ENCODE peak calls at places on chromosomes 7 and 10, in five cellular contexts. P is uterus, Y is lower leg skin, N is tibial nerve, X is A549. J is an unnamed sample.

GRCh38 chr10:129193148-129193547 is 273.9 kb upstream of the MGMT start:
- DNase-seq in X (no peak), Y (no peak), N (peak), P (no peak), J (no peak)

GRCh38 chr10:95588025-95588424 is 26.9 kb upstream of the SORBS1 start:
- DNase-seq in X (no peak), Y (no peak), N (no peak), P (no peak), J (no peak)

GRCh38 chr10:125066704-125067447 is 93.5 kb downstream of the CTBP2 start:
- DNase-seq in Y (no peak), X (no peak), P (no peak), N (no peak), J (no peak)

GRCh38 chr10:3766046-3766761 is 18.8 kb downstream of the KLF6 start:
- DNase-seq in X (no peak), N (no peak), Y (peak), P (peak), J (no peak)

GRCh38 chr7:2939193-2939885 is 95.2 kb upstream of the GNA12 start:
- DNase-seq in X (no peak), Y (peak), P (no peak), N (no peak), J (no peak)

GRCh38 chr7:49927581-49927980 is 154.1 kb downstream of the VWC2 start:
- DNase-seq in Y (no peak), N (no peak), P (no peak), X (no peak), J (no peak)

GRCh38 chr10:5547934-5548660 is 23.3 kb downstream of the CALML3 start:
- DNase-seq in Y (peak), N (no peak), P (no peak), X (peak), J (no peak)

GRCh38 chr7:45718464-45719330 is 144.5 kb downstream of the ADCY1 start:
- DNase-seq in N (peak), P (no peak), Y (no peak), X (no peak), J (no peak)

GRCh38 chr10:48266528-48266927 is 8.0 kb downstream of the FRMPD2 start:
- DNase-seq in N (no peak), Y (peak), P (no peak), X (no peak), J (no peak)

GRCh38 chr7:85593355-85593754 is 406.5 kb upstream of the SEMA3D start:
- DNase-seq in P (no peak), Y (no peak), X (no peak), N (no peak), J (no peak)

GRCh38 chr10:70858759-70859158 is 29.6 kb downstream of the PCBD1 start:
- DNase-seq in Y (no peak), X (no peak), P (no peak), N (no peak), J (no peak)

GRCh38 chr10:35347088-35347487 is 10.8 kb downstream of the CCNY start:
- DNase-seq in P (no peak), N (no peak), Y (no peak), X (no peak), J (no peak)

GRCh38 chr7:3356173-3356572 is 55.1 kb downstream of the SDK1 start:
- DNase-seq in P (no peak), Y (no peak), X (no peak), N (no peak), J (no peak)

GRCh38 chr7:128450409-128450808 is 5.3 kb upstream of the HILPDA start:
- DNase-seq in P (no peak), Y (no peak), X (no peak), N (no peak), J (no peak)

GRCh38 chr7:144941127-144941526 is 105.3 kb upstream of the TPK1 start:
- DNase-seq in Y (no peak), N (no peak), X (no peak), P (no peak), J (no peak)

GRCh38 chr7:135911091-135911490 is 66.1 kb downstream of the MTPN start:
- DNase-seq in N (no peak), P (peak), X (no peak), Y (no peak), J (no peak)

GRCh38 chr10:126533644-126534043 is 136.8 kb downstream of the C10orf90 start:
- DNase-seq in X (no peak), P (no peak), Y (no peak), N (no peak), J (no peak)

GRCh38 chr7:7704867-7705266 is 13.5 kb downstream of the RPA3 start:
- DNase-seq in X (no peak), N (no peak), Y (no peak), P (no peak), J (no peak)

GRCh38 chr10:15856328-15857000 is 3.8 kb downstream of the MINDY3 start:
- DNase-seq in Y (no peak), N (no peak), X (no peak), P (no peak), J (no peak)

GRCh38 chr7:20114463-20114862 is 102.7 kb downstream of the MACC1 start:
- DNase-seq in N (no peak), P (no peak), X (peak), Y (no peak), J (no peak)

GRCh38 chr7:50379082-50379481 is 71.1 kb downstream of the FIGNL1 start:
- DNase-seq in X (no peak), P (no peak), N (no peak), Y (no peak), J (no peak)

GRCh38 chr7:122166708-122167107 is 22.7 kb upstream of the AASS start:
- DNase-seq in X (no peak), N (no peak), Y (no peak), P (no peak), J (peak)

GRCh38 chr7:117810642-117811512 is 62.4 kb downstream of the CTTNBP2 start:
- DNase-seq in Y (no peak), P (no peak), X (no peak), N (no peak), J (no peak)

GRCh38 chr10:79149662-79150443 is 81.1 kb downstream of the ZMIZ1 start:
- DNase-seq in X (peak), P (peak), N (peak), Y (peak), J (peak)
- TF ChIP-seq POLR2A in X (peak), P (no peak), N (no peak), Y (no peak), J (peak)

DNA sequence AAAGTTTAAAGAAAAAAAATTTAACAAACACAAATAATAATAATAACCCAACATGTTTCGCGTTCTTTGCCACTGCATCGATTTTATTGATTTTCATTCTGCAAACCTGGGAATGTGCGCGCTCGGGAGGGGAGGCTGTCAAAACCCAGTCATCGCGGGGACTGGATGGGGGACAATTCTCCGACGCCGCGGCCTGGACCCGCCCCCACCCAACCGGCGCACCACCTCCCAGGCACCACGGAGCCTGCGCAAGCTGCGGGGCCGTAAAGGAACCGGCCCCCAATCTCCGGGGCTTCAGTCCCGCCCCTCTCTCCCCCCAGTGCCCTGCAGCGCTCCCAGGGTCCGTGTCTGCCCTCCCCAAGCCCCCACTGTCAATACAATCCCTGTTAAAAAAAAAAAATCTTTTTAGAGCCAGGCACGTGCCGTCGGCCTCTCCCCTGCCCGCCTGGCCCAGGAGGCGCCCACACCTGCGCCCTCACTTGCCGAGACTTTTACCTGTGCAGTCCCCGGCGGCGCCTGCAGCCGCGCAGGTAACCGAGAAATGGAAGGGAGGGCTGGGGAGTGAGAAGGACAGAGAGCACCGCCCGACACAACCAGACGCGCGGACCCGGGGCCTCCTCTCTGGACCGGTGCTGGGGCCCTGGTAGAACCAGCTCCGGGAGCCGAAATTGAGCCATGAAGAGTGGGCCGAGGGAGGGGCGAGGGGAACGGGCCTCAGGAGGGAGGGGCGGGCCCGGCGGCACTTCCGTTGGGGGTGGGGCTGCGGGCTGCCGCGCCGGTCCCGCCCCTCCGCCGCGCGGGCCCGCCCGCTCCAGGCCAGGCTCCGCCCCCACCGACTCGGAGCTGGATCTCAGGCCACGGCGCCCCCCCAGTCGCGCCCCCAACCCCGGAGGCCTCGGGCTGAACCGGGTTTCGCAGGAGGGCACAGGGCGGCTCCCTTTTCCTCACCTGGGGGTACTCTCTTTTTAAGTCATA is 7.6 kb upstream of the ZNF503 start:
- DNase-seq in Y (peak), N (peak), P (peak), X (peak), J (peak)
- TF ChIP-seq POLR2A in Y (no peak), N (no peak), P (peak), X (no peak), J (peak)

GRCh38 chr7:99679400-99680191 is at the start of gene CYP3A5:
- DNase-seq in N (no peak), X (peak), P (peak), Y (no peak), J (peak)
- TF ChIP-seq POLR2A in N (no peak), X (peak), P (no peak), Y (no peak), J (peak)

GRCh38 chr7:150993511-150993910 is 2.7 kb downstream of the NOS3 start:
- DNase-seq in P (peak), Y (no peak), N (no peak), X (no peak), J (no peak)
- TF ChIP-seq POLR2A in P (no peak), Y (no peak), N (no peak), X (no peak), J (no peak)

DNA sequence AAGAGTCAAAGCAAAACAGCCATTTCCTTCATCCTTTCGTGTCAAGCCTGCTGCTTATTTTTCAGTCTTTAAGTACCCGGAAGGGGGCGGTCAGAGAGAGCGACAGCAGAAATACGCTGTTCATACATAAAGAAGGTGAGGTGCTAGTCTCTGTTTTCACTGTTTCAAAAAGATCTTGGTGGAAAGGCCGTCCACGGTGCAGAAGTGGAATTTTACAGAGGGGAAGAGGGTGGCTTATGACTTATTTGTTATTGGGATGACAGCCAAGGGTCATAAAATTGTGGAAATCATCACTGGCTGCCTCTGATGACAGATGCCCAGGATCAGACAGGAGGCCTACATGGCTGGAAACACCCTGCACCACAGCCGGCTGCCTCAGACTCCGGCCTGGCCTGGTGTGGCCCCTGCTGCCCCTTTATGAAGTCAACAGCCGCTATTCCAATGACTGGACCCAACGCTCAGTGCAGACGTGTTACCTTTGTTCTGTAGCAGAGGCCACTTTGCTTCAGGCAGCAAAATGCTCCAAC is 57.0 kb downstream of the HIPK2 start:
- DNase-seq in Y (peak), N (no peak), P (peak), X (no peak), J (no peak)
- TF ChIP-seq POLR2A in Y (no peak), N (no peak), P (no peak), X (no peak), J (no peak)

GRCh38 chr10:46523119-46523880 is 33.2 kb downstream of the GPRIN2 start:
- DNase-seq in X (peak), Y (peak), P (peak), N (no peak), J (peak)
- TF ChIP-seq POLR2A in X (no peak), Y (no peak), P (no peak), N (no peak), J (peak)

J was measured in H54.